ENCODE peak calls at places on chromosome 17, in six cellular contexts. B, N, Q, M, F and W are unnamed samples.

GRCh38 chr17:2964370-2964769 is 99.0 kb downstream of the OR1D5 start:
- DNase-seq in Q (no peak), M (no peak), B (peak), N (no peak), F (no peak), W (no peak)

GRCh38 chr17:11486726-11487310 is 111.5 kb upstream of the DNAH9 start:
- DNase-seq in F (peak), B (no peak), N (no peak), M (no peak), Q (no peak), W (no peak)

GRCh38 chr17:616407-616806 is 98.2 kb downstream of the VPS53 start:
- DNase-seq in Q (no peak), F (no peak), M (no peak), B (no peak), N (no peak), W (no peak)

GRCh38 chr17:20852541-20853370 is 190.1 kb downstream of the USP22 start:
- DNase-seq in Q (peak), N (no peak), F (peak), M (peak), B (peak), W (peak)

GRCh38 chr17:19021622-19022083 is 17.1 kb upstream of the FAM83G start:
- DNase-seq in B (peak), Q (no peak), M (no peak), F (peak), N (no peak), W (no peak)

GRCh38 chr17:7774037-7774659 is 56.6 kb downstream of the DNAH2 start:
- DNase-seq in Q (peak), F (no peak), B (no peak), M (no peak), N (peak), W (peak)

GRCh38 chr17:55567240-55568216 is 56.3 kb upstream of the SMIM36 start:
- DNase-seq in F (no peak), B (no peak), N (no peak), M (no peak), Q (no peak), W (no peak)

GRCh38 chr17:69179227-69179952 is 37.7 kb upstream of the ABCA6 start:
- DNase-seq in B (no peak), Q (peak), F (no peak), N (peak), M (no peak), W (peak)

GRCh38 chr17:78227455-78227916 is 3.9 kb upstream of the TMEM235 start:
- DNase-seq in B (no peak), M (no peak), F (no peak), Q (no peak), N (peak), W (no peak)

GRCh38 chr17:332558-333322 is 19.9 kb downstream of the RPH3AL start:
- DNase-seq in N (peak), F (no peak), B (peak), Q (peak), M (no peak), W (peak)

GRCh38 chr17:12463102-12463501 is 202.6 kb upstream of the MYOCD start:
- DNase-seq in F (no peak), B (no peak), M (no peak), N (peak), Q (peak), W (no peak)

GRCh38 chr17:788551-788950 is 6.4 kb downstream of the MRM3 start:
- DNase-seq in Q (no peak), N (no peak), B (no peak), M (no peak), F (no peak), W (no peak)

GRCh38 chr17:4101127-4101798 is 41.6 kb downstream of the ZZEF1 start:
- DNase-seq in Q (peak), M (no peak), N (peak), B (no peak), F (no peak), W (peak)
- H2BK120ac ChIP-seq in Q (no peak), M (no peak), N (no peak), B (no peak), F (no peak), W (no peak)

GRCh38 chr17:81339502-81340296 is 44.6 kb upstream of the SLC38A10 start:
- DNase-seq in F (peak), B (peak), Q (peak), N (no peak), M (no peak), W (peak)

GRCh38 chr17:81336930-81337325 is 41.8 kb upstream of the SLC38A10 start:
- DNase-seq in F (no peak), B (peak), Q (no peak), N (no peak), M (no peak), W (no peak)

GRCh38 chr17:81339180-81339501 is 44.0 kb upstream of the SLC38A10 start:
- DNase-seq in Q (no peak), B (no peak), F (peak), M (no peak), N (no peak), W (peak)

GRCh38 chr17:81337449-81337848 is 42.3 kb upstream of the SLC38A10 start:
- DNase-seq in B (peak), Q (no peak), M (no peak), N (no peak), F (peak), W (no peak)

GRCh38 chr17:81338301-81339179 is 43.4 kb upstream of the SLC38A10 start:
- DNase-seq in B (peak), N (no peak), Q (no peak), F (peak), M (no peak), W (no peak)
- H2BK15ac ChIP-seq in B (no peak), N (no peak), Q (no peak), F (peak), M (no peak), W (no peak)

DNA sequence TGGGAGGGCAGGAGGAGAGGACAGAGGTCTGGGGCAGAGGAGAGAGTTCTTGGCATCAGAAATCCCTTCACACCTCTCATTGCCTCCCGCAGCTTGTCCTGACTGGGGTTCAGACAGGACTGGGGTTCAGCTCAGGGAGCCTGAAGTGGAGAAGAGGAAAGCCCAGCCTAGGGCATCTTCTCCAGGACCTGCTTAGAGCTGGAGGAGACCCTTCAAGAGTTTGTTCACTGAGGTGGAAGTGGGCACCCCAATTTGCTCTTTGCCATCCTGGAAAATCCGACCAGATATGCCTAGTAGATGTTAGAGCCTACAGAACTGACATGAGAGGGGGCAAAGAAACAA is 2.0 kb downstream of the HOXB3 start:
- DNase-seq in M (no peak), N (no peak), B (no peak), Q (no peak), F (no peak), W (no peak)
- H2BK120ac ChIP-seq in M (no peak), N (peak), B (no peak), Q (peak), F (no peak), W (no peak)

DNA sequence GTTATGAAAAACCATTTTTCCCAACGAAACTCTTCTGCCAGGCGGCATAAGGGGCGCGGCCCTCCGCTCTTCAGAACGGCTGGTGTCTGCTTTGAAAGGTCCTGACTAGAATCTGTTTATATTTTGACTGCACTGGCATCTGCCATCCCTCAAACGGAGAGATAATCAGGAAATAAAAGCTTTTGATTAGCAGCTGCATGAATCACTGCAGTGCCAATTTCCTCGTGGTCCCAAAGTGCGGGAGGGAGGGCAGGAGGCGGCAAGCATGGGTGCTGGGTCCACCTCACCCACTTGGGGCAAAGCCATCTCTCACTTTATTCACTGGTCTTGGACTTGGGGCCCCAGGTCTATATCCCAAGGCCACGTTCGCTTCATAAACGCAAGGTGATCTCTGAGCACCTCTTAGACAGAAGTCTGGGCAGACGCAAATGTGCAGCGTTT is 49.7 kb downstream of the TBC1D16 start:
- DNase-seq in B (no peak), Q (no peak), N (no peak), M (no peak), F (no peak), W (no peak)
- H2BK15ac ChIP-seq in B (no peak), Q (no peak), N (no peak), M (no peak), F (no peak), W (no peak)

DNA sequence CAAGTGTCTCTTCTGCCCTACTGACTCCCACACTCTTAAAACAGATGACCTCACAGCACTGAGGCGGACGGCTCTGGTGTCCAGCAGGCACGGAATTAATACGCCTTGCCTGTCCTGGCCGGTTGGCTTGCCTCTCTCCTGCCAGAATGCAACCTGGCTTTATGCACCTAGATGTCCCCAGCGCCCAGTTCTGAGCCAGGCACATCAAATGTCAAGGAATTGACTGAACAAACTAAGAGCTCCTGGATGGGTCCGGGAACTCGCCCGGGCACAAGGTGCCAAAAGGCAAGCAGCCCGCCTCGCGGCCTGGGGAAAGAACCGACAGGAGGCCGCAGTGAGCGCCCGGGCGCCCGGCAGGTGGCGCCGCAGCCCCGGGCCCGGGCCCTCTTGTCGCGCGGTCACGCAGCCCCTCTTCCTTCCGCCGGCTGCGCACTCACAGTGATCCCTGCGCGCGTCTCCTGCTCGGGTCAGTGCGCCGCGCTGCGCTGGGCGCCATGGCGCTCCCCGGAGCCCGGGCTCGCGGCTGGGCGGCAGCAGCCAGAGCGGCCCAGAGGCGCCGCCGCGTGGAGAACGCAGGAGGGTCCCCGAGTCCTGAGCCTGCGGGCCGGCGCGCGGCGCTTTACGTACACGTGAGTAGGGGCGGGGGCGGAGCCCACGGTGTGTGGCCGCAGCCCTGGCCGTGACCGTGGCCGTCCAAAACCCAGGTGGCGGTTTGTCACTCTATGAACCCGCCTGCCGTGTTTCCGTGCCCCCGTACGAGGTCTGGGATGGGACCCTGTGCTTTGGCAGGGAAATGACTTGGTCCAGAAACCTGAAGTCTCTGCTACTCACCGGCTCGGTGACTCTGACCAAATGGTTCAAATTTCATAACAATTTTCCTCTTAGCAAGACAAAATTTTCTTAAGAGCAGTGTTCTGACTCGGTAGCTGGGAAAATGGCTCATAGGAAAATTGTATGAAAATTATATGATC is at the start of gene RSAD1:
- DNase-seq in N (peak), Q (peak), M (peak), B (peak), F (peak), W (peak)
- H2BK120ac ChIP-seq in N (peak), Q (no peak), M (no peak), B (no peak), F (no peak), W (no peak)

GRCh38 chr17:51078009-51078592 is 42.6 kb downstream of the SPAG9 start:
- DNase-seq in Q (no peak), F (no peak), M (no peak), N (no peak), B (no peak), W (no peak)
- H2BK15ac ChIP-seq in Q (no peak), F (no peak), M (no peak), N (no peak), B (no peak), W (no peak)

GRCh38 chr17:62723842-62724241 is 84.3 kb downstream of the MARCHF10 start:
- DNase-seq in B (peak), Q (no peak), N (peak), M (no peak), F (no peak), W (peak)

GRCh38 chr17:62724398-62725146 is 83.5 kb downstream of the MARCHF10 start:
- DNase-seq in M (no peak), Q (no peak), F (no peak), B (peak), N (peak), W (no peak)

GRCh38 chr17:62720126-62720850 is 87.8 kb downstream of the MARCHF10 start:
- DNase-seq in N (no peak), F (no peak), M (no peak), B (peak), Q (no peak), W (peak)

GRCh38 chr17:62719586-62719985 is 88.5 kb downstream of the MARCHF10 start:
- DNase-seq in B (no peak), Q (no peak), M (no peak), N (no peak), F (no peak), W (no peak)

GRCh38 chr17:62722625-62723024 is 85.5 kb downstream of the MARCHF10 start:
- DNase-seq in Q (peak), M (no peak), N (peak), F (no peak), B (no peak), W (no peak)
- H2BK120ac ChIP-seq in Q (no peak), M (no peak), N (peak), F (no peak), B (no peak), W (no peak)